ENCODE peak calls at places on chromosomes 2 and 18, in four cellular contexts. N, D, C and T are unnamed samples.
A peak's percentile ranks its signal among the peaks of the same experiment; 100 is the strongest.

GRCh38 chr2:152453129-152453642 is 118.2 kb downstream of the FMNL2 start:
- DNase-seq in D (no peak), C (no peak), N (no peak), T (no peak)

GRCh38 chr2:234911271-234911670 is 40.5 kb upstream of the SH3BP4 start:
- DNase-seq in N (peak; percentile 70), D (peak; percentile 68), C (peak; percentile 67), T (peak; percentile 11)

GRCh38 chr2:217231212-217231611 is 371.3 kb upstream of the TNP1 start:
- DNase-seq in N (no peak), C (no peak), D (no peak), T (no peak)

GRCh38 chr18:70503060-70503459 is 214.2 kb downstream of the SOCS6 start:
- DNase-seq in D (no peak), C (no peak), N (no peak), T (no peak)

GRCh38 chr2:175309799-175310198 is 128.3 kb upstream of the ATP5MC3 start:
- DNase-seq in N (peak; percentile 8), D (peak; percentile 17), C (no peak), T (peak; percentile 3)

GRCh38 chr18:50707841-50708240 is 112.0 kb downstream of the MRO start:
- DNase-seq in N (peak; percentile 1), D (peak; percentile 59), C (no peak), T (peak; percentile 48)

GRCh38 chr2:107669335-107669734 is 157.4 kb upstream of the RGPD4 start:
- DNase-seq in N (no peak), C (no peak), D (no peak), T (no peak)

GRCh38 chr2:157782057-157782845 is 93.9 kb downstream of the ACVR1 start:
- DNase-seq in N (no peak), D (peak; percentile 32), C (no peak), T (no peak)

GRCh38 chr2:174465327-174465726 is 21.5 kb downstream of the GPR155 start:
- DNase-seq in N (no peak), C (no peak), D (peak; percentile 6), T (no peak)

GRCh38 chr18:50091495-50092249 is 103.3 kb downstream of the MYO5B start:
- DNase-seq in D (no peak), C (no peak), N (peak; percentile 4), T (no peak)

GRCh38 chr2:86786001-86786536 is 4.6 kb downstream of the CD8A start:
- DNase-seq in N (no peak), D (no peak), C (no peak), T (no peak)

GRCh38 chr2:43105586-43106562 is 120.5 kb downstream of the ZFP36L2 start:
- DNase-seq in N (peak; percentile 56), D (peak; percentile 93), C (peak; percentile 44), T (no peak)

GRCh38 chr2:46737577-46737976 is 178.0 kb downstream of the MCFD2 start:
- DNase-seq in C (peak; percentile 66), N (no peak), D (peak; percentile 50), T (peak; percentile 54)

GRCh38 chr2:217568289-217568985 is 434.4 kb downstream of the TNS1 start:
- DNase-seq in D (no peak), C (no peak), N (no peak), T (no peak)

GRCh38 chr2:70927138-70927537 is 8.6 kb upstream of the ATP6V1B1 start:
- DNase-seq in D (no peak), N (no peak), C (no peak), T (no peak)

GRCh38 chr2:59630789-59631188 is 922.7 kb downstream of the BCL11A start:
- DNase-seq in D (no peak), N (no peak), C (no peak), T (no peak)

GRCh38 chr18:75478996-75479870 is 51.7 kb upstream of the SMIM21 start:
- DNase-seq in C (peak; percentile 40), D (peak; percentile 81), N (peak; percentile 32), T (peak; percentile 45)

GRCh38 chr18:55781481-55781957 is 193.5 kb upstream of the TCF4 start:
- DNase-seq in D (peak; percentile 83), C (peak; percentile 44), N (peak; percentile 52), T (no peak)

GRCh38 chr2:206863721-206864120 is 75.6 kb upstream of the CPO start:
- DNase-seq in D (no peak), N (no peak), C (no peak), T (no peak)

GRCh38 chr2:19851116-19851515 is 50.7 kb downstream of the TTC32 start:
- DNase-seq in N (no peak), D (no peak), C (peak; percentile 39), T (no peak)

GRCh38 chr2:241619602-241620418 is 17.1 kb downstream of the THAP4 start:
- DNase-seq in N (no peak), D (no peak), C (no peak), T (no peak)

GRCh38 chr2:28419705-28420270 is 27.1 kb downstream of the FOSL2 start:
- DNase-seq in C (no peak), N (no peak), D (no peak), T (no peak)

GRCh38 chr18:45631077-45631476 is 15.8 kb downstream of the SLC14A2 start:
- DNase-seq in D (no peak), N (no peak), C (no peak), T (no peak)

GRCh38 chr2:14907014-14907612 is 274.6 kb downstream of the LRATD1 start:
- DNase-seq in C (no peak), D (no peak), N (no peak), T (no peak)

GRCh38 chr2:208064220-208064951 is 39.1 kb upstream of the PLEKHM3 start:
- DNase-seq in D (peak; percentile 84), C (peak; percentile 88), N (peak; percentile 79), T (no peak)

GRCh38 chr2:239277401-239278085 is 123.3 kb downstream of the HDAC4 start:
- DNase-seq in C (no peak), N (no peak), D (no peak), T (no peak)

GRCh38 chr2:239275871-239276812 is 124.7 kb downstream of the HDAC4 start:
- DNase-seq in D (peak; percentile 79), N (peak; percentile 89), C (no peak), T (no peak)

GRCh38 chr2:239275037-239275685 is 125.7 kb downstream of the HDAC4 start:
- DNase-seq in D (peak; percentile 98), C (peak; percentile 94), N (peak; percentile 96), T (no peak)

GRCh38 chr2:239278361-239278760 is 122.5 kb downstream of the HDAC4 start:
- DNase-seq in N (no peak), C (no peak), D (no peak), T (no peak)

DNA sequence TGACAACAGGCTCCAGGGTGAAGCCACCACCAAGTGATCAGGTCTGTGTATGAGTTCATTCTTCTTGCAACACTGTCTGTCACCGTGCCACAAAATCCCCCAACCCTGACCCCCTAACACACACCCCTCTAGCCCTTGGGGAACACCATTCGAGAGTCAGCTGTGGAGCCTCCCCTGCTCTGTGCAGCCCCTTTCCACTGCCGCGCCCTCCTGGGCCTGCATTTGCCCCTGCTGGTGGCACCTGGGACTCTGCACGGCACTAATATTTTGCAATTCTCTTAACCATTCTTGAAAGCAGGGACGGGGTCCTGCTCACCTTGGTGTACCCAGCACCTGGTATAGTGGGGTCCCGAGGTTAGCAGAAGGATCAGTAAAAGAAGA is 124.0 kb downstream of the HDAC4 start:
- DNase-seq in D (no peak), C (no peak), N (no peak), T (no peak)
- TF ChIP-seq CTCF in D (no peak), C (no peak), N (no peak), T (no peak)

GRCh38 chr2:201960300-201960699 is 73.4 kb upstream of the FZD7 start:
- DNase-seq in C (no peak), D (no peak), N (no peak), T (no peak)
- TF ChIP-seq CTCF in C (no peak), D (no peak), N (no peak), T (no peak)

DNA sequence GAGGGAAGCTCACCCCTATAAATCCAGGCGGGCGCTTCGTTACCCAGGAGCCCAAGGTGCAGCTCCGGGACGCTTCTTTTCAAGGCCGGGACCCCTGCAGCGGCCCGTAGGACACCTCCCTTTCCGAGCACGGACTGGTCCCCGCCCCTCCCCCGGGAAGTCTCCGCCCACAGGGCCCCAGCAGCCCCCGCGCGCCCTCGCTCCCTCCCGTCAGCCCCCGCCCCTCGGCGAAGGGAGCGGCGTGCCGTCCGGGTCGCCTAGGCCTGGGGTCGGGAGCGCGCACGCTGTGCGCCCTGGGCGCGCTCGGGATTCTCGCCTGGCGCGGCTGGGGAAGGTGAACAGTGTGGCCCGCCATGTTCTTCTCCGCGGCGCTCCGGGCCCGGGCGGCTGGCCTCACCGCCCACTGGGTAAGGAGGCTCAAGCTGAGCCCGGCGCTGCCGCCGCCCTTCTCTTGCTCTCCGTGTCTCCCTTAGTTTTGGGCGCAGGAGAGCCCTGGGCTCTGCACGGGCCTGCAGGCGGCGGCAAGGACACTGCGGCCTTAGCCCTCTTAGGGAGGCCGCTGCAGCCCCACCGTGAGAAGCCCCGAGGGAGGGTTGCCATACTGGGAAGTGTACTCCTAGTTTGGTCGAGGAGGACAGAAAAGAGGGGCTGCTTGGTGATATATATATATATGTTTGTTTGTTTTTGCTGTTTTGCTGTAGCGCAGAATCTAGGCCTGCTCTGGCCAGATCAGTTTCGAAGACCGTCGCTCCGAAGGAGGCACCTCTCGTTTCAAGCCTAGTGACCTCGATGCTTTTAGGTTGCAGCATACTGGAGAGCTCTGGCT is at the start of gene NDUFV2:
- DNase-seq in N (peak; percentile 97), C (peak; percentile 96), D (peak; percentile 93), T (peak; percentile 80)
- TF ChIP-seq CTCF in N (no peak), C (no peak), D (no peak), T (no peak)

GRCh38 chr18:62447652-62448051 is 75.2 kb upstream of the ZCCHC2 start:
- DNase-seq in C (peak; percentile 65), N (no peak), D (no peak), T (no peak)
- TF ChIP-seq CTCF in C (no peak), N (no peak), D (no peak), T (no peak)

GRCh38 chr18:63152791-63153190 is 166.8 kb downstream of the BCL2 start:
- DNase-seq in N (no peak), D (no peak), C (no peak), T (no peak)

GRCh38 chr18:63157293-63158011 is 162.1 kb downstream of the BCL2 start:
- DNase-seq in D (no peak), N (no peak), C (no peak), T (no peak)

GRCh38 chr18:63154350-63155152 is 165.0 kb downstream of the BCL2 start:
- DNase-seq in C (no peak), N (no peak), D (no peak), T (no peak)

GRCh38 chr18:63155910-63156773 is 163.4 kb downstream of the BCL2 start:
- DNase-seq in D (no peak), C (no peak), N (no peak), T (no peak)

DNA sequence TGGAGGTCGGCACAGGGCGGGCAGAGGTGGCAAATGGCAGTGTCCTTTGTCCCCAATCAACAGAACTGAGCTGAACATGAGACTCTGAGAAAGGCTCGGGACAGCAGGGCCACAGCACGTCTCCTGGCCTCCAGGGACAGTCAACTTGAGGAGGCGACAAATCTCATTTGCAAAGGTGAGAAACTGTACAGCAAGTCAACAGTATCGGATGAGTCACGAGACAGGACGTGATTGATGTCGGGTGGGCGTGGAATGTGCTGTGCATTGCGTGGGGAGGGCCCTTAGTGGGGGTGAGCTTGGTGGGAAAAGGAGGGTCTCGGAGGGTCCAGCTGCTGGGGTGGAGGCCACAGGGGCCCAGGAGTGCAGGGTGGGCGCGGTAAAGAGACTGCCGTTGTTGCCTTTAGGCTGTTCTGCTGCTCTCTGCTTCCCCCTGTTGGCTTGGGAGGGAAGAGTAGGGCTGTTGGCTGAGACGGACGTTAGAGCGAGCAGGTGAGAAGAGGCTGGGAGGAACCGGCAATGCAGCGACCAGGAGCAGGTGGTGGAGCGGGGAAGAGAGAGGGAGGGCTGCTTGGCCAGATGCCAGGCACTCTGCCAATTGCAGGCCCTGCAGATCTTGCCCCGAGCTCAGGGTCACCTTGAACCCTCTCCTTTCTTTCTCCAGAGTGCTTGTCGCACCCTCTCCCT is 164.3 kb downstream of the BCL2 start:
- DNase-seq in C (no peak), N (no peak), D (no peak), T (no peak)
- TF ChIP-seq CTCF in C (peak; percentile 71), N (peak; percentile 31), D (peak; percentile 36), T (peak; percentile 81)

GRCh38 chr2:171541202-171541884 is 19.1 kb downstream of the CYBRD1 start:
- DNase-seq in D (no peak), N (no peak), C (no peak), T (no peak)
- TF ChIP-seq CTCF in D (peak; percentile 38), N (peak; percentile 42), C (peak; percentile 58), T (peak; percentile 50)